ENCODE peak calls at places on chromosomes 5 and 9, in six cellular contexts. U is upper lobe of right lung, R is fibroblast of lung, B is body of pancreas, E is psoas muscle, I is tibial artery. Z is an unnamed sample.
A peak's percentile ranks its signal among the peaks of the same experiment; 100 is the strongest.

GRCh38 chr5:111512026-111512405 is 319 bp downstream of the STARD4 start:
- DNase-seq in U (no peak), R (peak; percentile 48), B (no peak), E (no peak), I (peak; percentile 41), Z (peak; percentile 85)

GRCh38 chr5:41636605-41637004 is 126.2 kb upstream of the PLCXD3 start:
- DNase-seq in U (no peak), R (peak; percentile 7), B (no peak), E (no peak), I (no peak), Z (peak; percentile 67)

GRCh38 chr9:116075191-116075590 is 78.4 kb upstream of the PAPPA start:
- DNase-seq in U (no peak), R (peak; percentile 92), B (no peak), E (no peak), I (no peak), Z (no peak)

GRCh38 chr5:149605998-149606721 is 24.9 kb downstream of the ARHGEF37 start:
- DNase-seq in U (no peak), R (peak; percentile 89), B (no peak), E (peak; percentile 32), I (peak; percentile 46), Z (no peak)

GRCh38 chr5:158313739-158314464 is 455.0 kb upstream of the CLINT1 start:
- DNase-seq in U (no peak), R (no peak), B (no peak), E (no peak), I (no peak), Z (no peak)

GRCh38 chr9:78778843-78779486 is 482.0 kb downstream of the PSAT1 start:
- DNase-seq in U (no peak), R (peak; percentile 78), B (no peak), E (no peak), I (no peak), Z (peak; percentile 15)

GRCh38 chr9:34158362-34158869 is 20.4 kb upstream of the UBAP1 start:
- DNase-seq in U (no peak), R (peak; percentile 98), B (no peak), E (no peak), I (no peak), Z (no peak)

GRCh38 chr9:19914044-19914443 is 125.2 kb upstream of the SLC24A2 start:
- DNase-seq in U (no peak), R (no peak), B (no peak), E (no peak), I (no peak), Z (no peak)

GRCh38 chr5:73153513-73153912 is 19.5 kb upstream of the TMEM174 start:
- DNase-seq in U (no peak), R (no peak), B (no peak), E (no peak), I (no peak), Z (no peak)

GRCh38 chr5:73151733-73152410 is 21.1 kb upstream of the TMEM174 start:
- DNase-seq in U (no peak), R (no peak), B (no peak), E (no peak), I (no peak), Z (no peak)

GRCh38 chr5:73154607-73155006 is 18.4 kb upstream of the TMEM174 start:
- DNase-seq in U (no peak), R (no peak), B (no peak), E (no peak), I (no peak), Z (no peak)

GRCh38 chr5:73150872-73151271 is 22.1 kb upstream of the TMEM174 start:
- DNase-seq in U (no peak), R (no peak), B (no peak), E (no peak), I (no peak), Z (no peak)

GRCh38 chr5:73152411-73153388 is 20.3 kb upstream of the TMEM174 start:
- DNase-seq in U (no peak), R (no peak), B (no peak), E (no peak), I (no peak), Z (no peak)
- TF ChIP-seq CTCF in U (no peak), R (no peak), B (peak; percentile 23), E (no peak), I (no peak), Z (no peak)

GRCh38 chr5:151795426-151795825 is 23.7 kb downstream of the G3BP1 start:
- DNase-seq in U (no peak), R (no peak), B (no peak), E (no peak), I (no peak), Z (no peak)
- H3K36me3 ChIP-seq in U (peaks cover 100% of the 10 kb centered on the region), R (peaks cover 12% of the 10 kb centered on the region), B (no peaks in the 10 kb centered on the region), E (peaks cover 17% of the 10 kb centered on the region), I (peaks cover 75% of the 10 kb centered on the region), Z (peaks cover 64% of the 10 kb centered on the region)

GRCh38 chr5:1227669-1228068 is 2.5 kb downstream of the SLC6A18 start:
- DNase-seq in U (no peak), R (peak; percentile 4), B (peak; percentile 51), E (no peak), I (no peak), Z (no peak)

GRCh38 chr5:1225081-1225480 is at the start of gene SLC6A18:
- DNase-seq in U (no peak), R (no peak), B (no peak), E (no peak), I (no peak), Z (no peak)

GRCh38 chr5:1226839-1227238 is 1.7 kb downstream of the SLC6A18 start:
- DNase-seq in U (no peak), R (no peak), B (no peak), E (no peak), I (no peak), Z (no peak)

GRCh38 chr5:1224631-1225030 is 550 bp upstream of the SLC6A18 start:
- DNase-seq in U (no peak), R (no peak), B (no peak), E (no peak), I (no peak), Z (no peak)

GRCh38 chr5:1226231-1226630 is 1.1 kb downstream of the SLC6A18 start:
- DNase-seq in U (no peak), R (no peak), B (no peak), E (no peak), I (no peak), Z (no peak)
- H3K4me1 ChIP-seq in U (no peaks in the 10 kb centered on the region), R (no peaks in the 10 kb centered on the region), B (no peaks in the 10 kb centered on the region), E (no peaks in the 10 kb centered on the region), I (no peaks in the 10 kb centered on the region), Z (no peaks in the 10 kb centered on the region)

GRCh38 chr9:98259791-98260190 is 4.3 kb upstream of the TBC1D2 start:
- DNase-seq in U (no peak), R (no peak), B (no peak), E (no peak), I (no peak), Z (no peak)
- TF ChIP-seq CTCF in U (no peak), R (no peak), B (no peak), E (no peak), I (no peak), Z (no peak)